ENCODE peak calls at places on chromosome 18, in four cellular contexts. One of them, this sample, is unnamed.

GRCh38 chr18:49628993-49629795 is 67.3 kb downstream of the LIPG start:
- DNase-seq in K562: no peak
- DNase-seq in GM12878: no peak
- DNase-seq in HEK293T: no peak
- DNase-seq in this sample: peak

GRCh38 chr18:77129150-77129551 is 3.4 kb downstream of the MBP start:
- DNase-seq in HEK293T: no peak
- DNase-seq in GM12878: no peak
- DNase-seq in K562: no peak
- DNase-seq in this sample: no peak

GRCh38 chr18:9403795-9404564 is 69.4 kb downstream of the TWSG1 start:
- DNase-seq in GM12878: no peak
- DNase-seq in K562: peak
- DNase-seq in HEK293T: no peak
- DNase-seq in this sample: peak

GRCh38 chr18:48539406-48540328 is 836 bp downstream of the CTIF start:
- DNase-seq in K562: peak
- DNase-seq in GM12878: no peak
- DNase-seq in HEK293T: peak
- DNase-seq in this sample: no peak

GRCh38 chr18:12376034-12376717 is 851 bp downstream of the AFG3L2 start:
- DNase-seq in HEK293T: no peak
- DNase-seq in GM12878: no peak
- DNase-seq in K562: no peak
- DNase-seq in this sample: peak

GRCh38 chr18:25284861-25285574 is 66.9 kb downstream of the ZNF521 start:
- DNase-seq in K562: no peak
- DNase-seq in HEK293T: no peak
- DNase-seq in GM12878: no peak
- DNase-seq in this sample: no peak

GRCh38 chr18:464311-464659 is 36.2 kb downstream of the COLEC12 start:
- DNase-seq in K562: no peak
- DNase-seq in GM12878: no peak
- DNase-seq in HEK293T: no peak
- DNase-seq in this sample: no peak

GRCh38 chr18:45275367-45276113 is 339.7 kb upstream of the SLC14A2 start:
- DNase-seq in HEK293T: no peak
- DNase-seq in K562: peak
- DNase-seq in GM12878: no peak
- DNase-seq in this sample: peak

GRCh38 chr18:58161659-58162058 is 117.6 kb downstream of the NEDD4L start:
- DNase-seq in K562: peak
- DNase-seq in GM12878: no peak
- DNase-seq in HEK293T: peak
- DNase-seq in this sample: no peak

GRCh38 chr18:68566991-68567390 is 147.9 kb downstream of the TMX3 start:
- DNase-seq in HEK293T: no peak
- DNase-seq in GM12878: no peak
- DNase-seq in K562: no peak
- DNase-seq in this sample: no peak

GRCh38 chr18:26617151-26617554 is 68.8 kb upstream of the KCTD1 start:
- DNase-seq in GM12878: no peak
- DNase-seq in K562: no peak
- DNase-seq in HEK293T: no peak
- DNase-seq in this sample: peak

GRCh38 chr18:57767259-57768050 is 35.7 kb downstream of the ATP8B1 start:
- DNase-seq in GM12878: no peak
- DNase-seq in HEK293T: no peak
- DNase-seq in K562: no peak
- DNase-seq in this sample: no peak

GRCh38 chr18:58649966-58650816 is 21.1 kb upstream of the MALT1 start:
- DNase-seq in K562: no peak
- DNase-seq in HEK293T: no peak
- DNase-seq in GM12878: peak
- DNase-seq in this sample: no peak

GRCh38 chr18:38243291-38243690 is 677.7 kb upstream of the CELF4 start:
- DNase-seq in HEK293T: no peak
- DNase-seq in GM12878: no peak
- DNase-seq in K562: no peak
- DNase-seq in this sample: no peak

GRCh38 chr18:12726774-12727550 is 24.1 kb downstream of the PSMG2 start:
- DNase-seq in GM12878: no peak
- DNase-seq in K562: peak
- DNase-seq in HEK293T: peak
- DNase-seq in this sample: peak

GRCh38 chr18:5604778-5605177 is 61.0 kb upstream of the EPB41L3 start:
- DNase-seq in GM12878: no peak
- DNase-seq in HEK293T: no peak
- DNase-seq in K562: no peak
- DNase-seq in this sample: no peak

GRCh38 chr18:398866-399637 is 101.4 kb downstream of the COLEC12 start:
- DNase-seq in GM12878: no peak
- DNase-seq in K562: no peak
- DNase-seq in HEK293T: no peak
- DNase-seq in this sample: no peak

GRCh38 chr18:69725855-69726508 is 221.7 kb downstream of the CD226 start:
- DNase-seq in K562: no peak
- DNase-seq in HEK293T: no peak
- DNase-seq in GM12878: no peak
- DNase-seq in this sample: peak

GRCh38 chr18:23228102-23229051 is 93.1 kb downstream of the CABLES1 start:
- DNase-seq in HEK293T: no peak
- DNase-seq in GM12878: peak
- DNase-seq in K562: no peak
- DNase-seq in this sample: no peak

GRCh38 chr18:68449292-68449691 is 265.6 kb downstream of the TMX3 start:
- DNase-seq in GM12878: no peak
- DNase-seq in HEK293T: no peak
- DNase-seq in K562: no peak
- DNase-seq in this sample: no peak

GRCh38 chr18:26335139-26335933 is 109.1 kb downstream of the TAF4B start:
- DNase-seq in K562: no peak
- DNase-seq in HEK293T: no peak
- DNase-seq in GM12878: no peak
- DNase-seq in this sample: no peak

GRCh38 chr18:48709371-48709770 is 170.5 kb downstream of the CTIF start:
- DNase-seq in GM12878: no peak
- DNase-seq in HEK293T: no peak
- DNase-seq in K562: no peak
- DNase-seq in this sample: no peak

GRCh38 chr18:2112435-2113045 is 458.8 kb downstream of the METTL4 start:
- DNase-seq in GM12878: no peak
- DNase-seq in HEK293T: no peak
- DNase-seq in K562: no peak
- DNase-seq in this sample: no peak

GRCh38 chr18:27860701-27861107 is 316.2 kb downstream of the CDH2 start:
- DNase-seq in HEK293T: no peak
- DNase-seq in K562: no peak
- DNase-seq in GM12878: peak
- DNase-seq in this sample: peak

GRCh38 chr18:49613741-49614151 is 51.9 kb downstream of the LIPG start:
- DNase-seq in HEK293T: no peak
- DNase-seq in K562: no peak
- DNase-seq in GM12878: no peak
- DNase-seq in this sample: no peak

GRCh38 chr18:68440433-68440832 is 274.5 kb downstream of the TMX3 start:
- DNase-seq in K562: no peak
- DNase-seq in GM12878: no peak
- DNase-seq in HEK293T: no peak
- DNase-seq in this sample: no peak

GRCh38 chr18:62070306-62070705 is 116.5 kb downstream of the PIGN start:
- DNase-seq in GM12878: no peak
- DNase-seq in K562: no peak
- DNase-seq in HEK293T: no peak
- DNase-seq in this sample: no peak

GRCh38 chr18:61998335-61998734 is 105.5 kb upstream of the RNF152 start:
- DNase-seq in GM12878: no peak
- DNase-seq in K562: no peak
- DNase-seq in HEK293T: no peak
- DNase-seq in this sample: no peak

GRCh38 chr18:64692826-64693225 is 543.9 kb upstream of the LINC00305 start:
- DNase-seq in HEK293T: no peak
- DNase-seq in K562: no peak
- DNase-seq in GM12878: no peak
- DNase-seq in this sample: no peak

GRCh38 chr18:49168970-49169619 is 218.3 kb upstream of the SMAD7 start:
- DNase-seq in HEK293T: no peak
- DNase-seq in GM12878: peak
- DNase-seq in K562: no peak
- DNase-seq in this sample: peak

GRCh38 chr18:3051718-3052410 is 38.9 kb upstream of the LPIN2 start:
- DNase-seq in HEK293T: no peak
- DNase-seq in GM12878: no peak
- DNase-seq in K562: no peak
- DNase-seq in this sample: peak

GRCh38 chr18:37565138-37565984 is at the start of gene CELF4:
- DNase-seq in GM12878: no peak
- DNase-seq in K562: no peak
- DNase-seq in HEK293T: peak
- DNase-seq in this sample: no peak

GRCh38 chr18:61840324-61840723 is 52.5 kb downstream of the RNF152 start:
- DNase-seq in HEK293T: no peak
- DNase-seq in GM12878: no peak
- DNase-seq in K562: no peak
- DNase-seq in this sample: no peak

GRCh38 chr18:46073474-46074331 is 1.6 kb upstream of the PSTPIP2 start:
- DNase-seq in HEK293T: no peak
- DNase-seq in GM12878: no peak
- DNase-seq in K562: peak
- DNase-seq in this sample: peak

GRCh38 chr18:49861659-49862058 is 48.3 kb upstream of the ACAA2 start:
- DNase-seq in GM12878: no peak
- DNase-seq in HEK293T: no peak
- DNase-seq in K562: no peak
- DNase-seq in this sample: no peak

GRCh38 chr18:79569720-79570119 is 109.9 kb upstream of the CTDP1 start:
- DNase-seq in HEK293T: no peak
- DNase-seq in K562: no peak
- DNase-seq in GM12878: no peak
- DNase-seq in this sample: no peak

GRCh38 chr18:63283305-63283704 is 36.3 kb downstream of the BCL2 start:
- DNase-seq in GM12878: no peak
- DNase-seq in K562: no peak
- DNase-seq in HEK293T: no peak
- DNase-seq in this sample: no peak

GRCh38 chr18:63286926-63287325 is 32.6 kb downstream of the BCL2 start:
- DNase-seq in HEK293T: no peak
- DNase-seq in GM12878: no peak
- DNase-seq in K562: no peak
- DNase-seq in this sample: no peak

GRCh38 chr18:63284861-63285260 is 34.7 kb downstream of the BCL2 start:
- DNase-seq in K562: no peak
- DNase-seq in HEK293T: no peak
- DNase-seq in GM12878: no peak
- DNase-seq in this sample: no peak

GRCh38 chr18:63284173-63284765 is 35.3 kb downstream of the BCL2 start:
- DNase-seq in K562: no peak
- DNase-seq in GM12878: no peak
- DNase-seq in HEK293T: no peak
- DNase-seq in this sample: no peak

DNA sequence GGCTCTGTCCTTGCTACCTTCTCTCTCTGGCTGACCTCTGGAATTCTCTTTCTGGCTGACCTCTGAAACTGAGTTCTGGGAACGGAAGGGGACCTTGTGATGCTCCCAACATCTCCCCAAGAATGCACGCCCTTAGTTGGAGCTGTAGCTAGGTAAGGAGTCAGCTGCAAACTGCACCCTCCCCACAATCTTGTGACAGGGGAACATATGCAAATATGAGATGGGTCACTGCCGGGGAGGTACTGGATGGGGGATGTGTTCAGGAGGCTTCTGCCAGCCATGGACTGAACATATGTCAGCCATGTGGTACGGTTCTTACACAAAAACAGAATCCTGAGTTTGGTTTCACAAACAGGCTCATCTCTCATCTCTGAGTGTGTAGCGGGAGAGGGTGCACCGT is 34.2 kb downstream of the BCL2 start:
- DNase-seq in HEK293T: no peak
- DNase-seq in GM12878: peak
- DNase-seq in K562: no peak
- DNase-seq in this sample: no peak
- TF ChIP-seq TARDBP in HEK293T: no peak
- TF ChIP-seq TARDBP in GM12878: no peak
- TF ChIP-seq TARDBP in K562: no peak
- TF ChIP-seq TARDBP in this sample: no peak

GRCh38 chr18:74940856-74941255 is 268.1 kb downstream of the PTGR3 start:
- DNase-seq in GM12878: no peak
- DNase-seq in HEK293T: no peak
- DNase-seq in K562: no peak
- DNase-seq in this sample: no peak

GRCh38 chr18:74944676-74945075 is 264.3 kb downstream of the PTGR3 start:
- DNase-seq in HEK293T: no peak
- DNase-seq in GM12878: no peak
- DNase-seq in K562: no peak
- DNase-seq in this sample: no peak

GRCh38 chr18:74946646-74947045 is 262.3 kb downstream of the PTGR3 start:
- DNase-seq in HEK293T: no peak
- DNase-seq in GM12878: no peak
- DNase-seq in K562: no peak
- DNase-seq in this sample: no peak

GRCh38 chr18:74945774-74946545 is 263.0 kb downstream of the PTGR3 start:
- DNase-seq in HEK293T: no peak
- DNase-seq in GM12878: no peak
- DNase-seq in K562: no peak
- DNase-seq in this sample: no peak

GRCh38 chr18:74942319-74942910 is 266.5 kb downstream of the PTGR3 start:
- DNase-seq in GM12878: peak
- DNase-seq in HEK293T: no peak
- DNase-seq in K562: no peak
- DNase-seq in this sample: no peak
- TF ChIP-seq TARDBP in GM12878: no peak
- TF ChIP-seq TARDBP in HEK293T: no peak
- TF ChIP-seq TARDBP in K562: no peak
- TF ChIP-seq TARDBP in this sample: no peak

GRCh38 chr18:24273596-24273995 is 124.0 kb downstream of the OSBPL1A start:
- DNase-seq in HEK293T: no peak
- DNase-seq in GM12878: no peak
- DNase-seq in K562: no peak
- DNase-seq in this sample: no peak
- TF ChIP-seq TARDBP in HEK293T: no peak
- TF ChIP-seq TARDBP in GM12878: no peak
- TF ChIP-seq TARDBP in K562: no peak
- TF ChIP-seq TARDBP in this sample: no peak

GRCh38 chr18:10784596-10785202 is 258.9 kb downstream of the NAPG start:
- DNase-seq in GM12878: no peak
- DNase-seq in K562: no peak
- DNase-seq in HEK293T: no peak
- DNase-seq in this sample: no peak

GRCh38 chr18:10791141-10791808 is 265.4 kb downstream of the NAPG start:
- DNase-seq in HEK293T: no peak
- DNase-seq in GM12878: no peak
- DNase-seq in K562: no peak
- DNase-seq in this sample: no peak

GRCh38 chr18:10785798-10786197 is 260.0 kb downstream of the NAPG start:
- DNase-seq in K562: no peak
- DNase-seq in HEK293T: no peak
- DNase-seq in GM12878: no peak
- DNase-seq in this sample: no peak

GRCh38 chr18:10783941-10784340 is 258.1 kb downstream of the NAPG start:
- DNase-seq in GM12878: no peak
- DNase-seq in K562: no peak
- DNase-seq in HEK293T: no peak
- DNase-seq in this sample: no peak

GRCh38 chr18:10787293-10787901 is 261.6 kb downstream of the NAPG start:
- DNase-seq in K562: peak
- DNase-seq in HEK293T: peak
- DNase-seq in GM12878: peak
- DNase-seq in this sample: peak
- TF ChIP-seq TARDBP in K562: no peak
- TF ChIP-seq TARDBP in HEK293T: no peak
- TF ChIP-seq TARDBP in GM12878: no peak
- TF ChIP-seq TARDBP in this sample: no peak